ENCODE peak calls at places on chromosomes 12 and 14, in four cellular contexts. J is naive B cell, Q is AG08395, I is Right ventricle myocardium superior. E is an unnamed sample.

GRCh38 chr12:130109062-130109945 is 53.0 kb upstream of the FZD10 start:
- DNase-seq in J (no peak), Q (no peak), I (no peak), E (no peak)

GRCh38 chr12:120234643-120235368 is 30.7 kb downstream of the PXN start:
- DNase-seq in J (no peak), Q (peak), I (peak), E (no peak)

GRCh38 chr12:55636853-55637252 is at the start of gene OR10P1:
- DNase-seq in J (no peak), Q (no peak), I (no peak), E (no peak)

GRCh38 chr14:95290769-95291440 is 28.8 kb downstream of the CLMN start:
- DNase-seq in J (peak), Q (no peak), I (peak), E (no peak)

GRCh38 chr14:58078471-58078870 is 73.5 kb downstream of the ARMH4 start:
- DNase-seq in J (no peak), Q (peak), I (no peak), E (no peak)

GRCh38 chr14:99382781-99383456 is 97.7 kb downstream of the SETD3 start:
- DNase-seq in J (no peak), Q (no peak), I (no peak), E (no peak)

GRCh38 chr12:107523760-107524558 is 161.6 kb upstream of the PWP1 start:
- DNase-seq in J (no peak), Q (no peak), I (no peak), E (no peak)

GRCh38 chr14:22994762-22995275 is 12.5 kb upstream of the AJUBA start:
- DNase-seq in J (peak), Q (peak), I (no peak), E (peak)

GRCh38 chr12:74725154-74725553 is 187.5 kb downstream of the ATXN7L3B start:
- DNase-seq in J (no peak), Q (no peak), I (no peak), E (no peak)

GRCh38 chr14:76829650-76830421 is 3.6 kb downstream of the LRRC74A start:
- DNase-seq in J (no peak), Q (no peak), I (peak), E (no peak)

GRCh38 chr12:16076553-16076952 is 165.4 kb downstream of the DERA start:
- DNase-seq in J (no peak), Q (peak), I (no peak), E (peak)

GRCh38 chr14:53306267-53306721 is 153.2 kb upstream of the DDHD1 start:
- DNase-seq in J (peak), Q (peak), I (peak), E (peak)

GRCh38 chr12:24226745-24227350 is 277.4 kb upstream of the SOX5 start:
- DNase-seq in J (no peak), Q (no peak), I (no peak), E (no peak)

GRCh38 chr12:115205755-115206308 is 521.9 kb upstream of the TBX3 start:
- DNase-seq in J (no peak), Q (no peak), I (no peak), E (no peak)